ENCODE peak calls at places on chromosome 21, in nine cellular contexts. One of them, this sample, is unnamed.
A peak's percentile ranks its signal among the peaks of the same experiment; 100 is the strongest.

GRCh38 chr21:41381731-41382130 is 19.9 kb downstream of the MX2 start:
- DNase-seq in DND-41: no peak
- DNase-seq in AG10803: no peak
- DNase-seq in SK-N-SH: no peak
- DNase-seq in MCF 10A: no peak
- DNase-seq in stimulated activated CD8-positive, alpha-beta memory T cell treated with anti-CD3 and anti-CD28 coated beads, Interleukin-4, amount 100 ng/mL, for 4 hours: no peak
- DNase-seq in PC-3: no peak
- DNase-seq in NT2/D1: no peak
- DNase-seq in stimulated activated CD4-positive, alpha-beta T cell treated with anti-CD3 and anti-CD28 coated beads, Interleukin-4, amount 100 ng/mL, for 24 hours: no peak
- DNase-seq in this sample: no peak

GRCh38 chr21:34296878-34297277 is 66.9 kb upstream of the KCNE2 start:
- DNase-seq in PC-3: no peak
- DNase-seq in AG10803: no peak
- DNase-seq in stimulated activated CD8-positive, alpha-beta memory T cell treated with anti-CD3 and anti-CD28 coated beads, Interleukin-4, amount 100 ng/mL, for 4 hours: no peak
- DNase-seq in NT2/D1: no peak
- DNase-seq in SK-N-SH: no peak
- DNase-seq in MCF 10A: no peak
- DNase-seq in DND-41: no peak
- DNase-seq in stimulated activated CD4-positive, alpha-beta T cell treated with anti-CD3 and anti-CD28 coated beads, Interleukin-4, amount 100 ng/mL, for 24 hours: no peak
- DNase-seq in this sample: no peak

GRCh38 chr21:36964832-36965719 is 1.4 kb downstream of the HLCS start:
- DNase-seq in AG10803: no peak
- DNase-seq in PC-3: no peak
- DNase-seq in DND-41: peak; percentile 10
- DNase-seq in stimulated activated CD8-positive, alpha-beta memory T cell treated with anti-CD3 and anti-CD28 coated beads, Interleukin-4, amount 100 ng/mL, for 4 hours: no peak
- DNase-seq in stimulated activated CD4-positive, alpha-beta T cell treated with anti-CD3 and anti-CD28 coated beads, Interleukin-4, amount 100 ng/mL, for 24 hours: no peak
- DNase-seq in SK-N-SH: no peak
- DNase-seq in NT2/D1: no peak
- DNase-seq in MCF 10A: no peak
- DNase-seq in this sample: no peak

GRCh38 chr21:26169061-26169610 is 1.4 kb downstream of the APP start:
- DNase-seq in PC-3: peak; percentile 70
- DNase-seq in SK-N-SH: peak; percentile 71
- DNase-seq in NT2/D1: peak; percentile 68
- DNase-seq in AG10803: peak; percentile 72
- DNase-seq in stimulated activated CD4-positive, alpha-beta T cell treated with anti-CD3 and anti-CD28 coated beads, Interleukin-4, amount 100 ng/mL, for 24 hours: peak; percentile 36
- DNase-seq in DND-41: no peak
- DNase-seq in MCF 10A: peak; percentile 69
- DNase-seq in stimulated activated CD8-positive, alpha-beta memory T cell treated with anti-CD3 and anti-CD28 coated beads, Interleukin-4, amount 100 ng/mL, for 4 hours: no peak
- DNase-seq in this sample: peak; percentile 53

GRCh38 chr21:36825683-36826082 is 126.8 kb downstream of the SIM2 start:
- DNase-seq in NT2/D1: no peak
- DNase-seq in stimulated activated CD4-positive, alpha-beta T cell treated with anti-CD3 and anti-CD28 coated beads, Interleukin-4, amount 100 ng/mL, for 24 hours: no peak
- DNase-seq in stimulated activated CD8-positive, alpha-beta memory T cell treated with anti-CD3 and anti-CD28 coated beads, Interleukin-4, amount 100 ng/mL, for 4 hours: no peak
- DNase-seq in SK-N-SH: no peak
- DNase-seq in DND-41: no peak
- DNase-seq in PC-3: no peak
- DNase-seq in MCF 10A: no peak
- DNase-seq in AG10803: no peak
- DNase-seq in this sample: no peak

GRCh38 chr21:44520326-44521300 is 19.4 kb downstream of the KRTAP10-1 start:
- DNase-seq in SK-N-SH: no peak
- DNase-seq in stimulated activated CD4-positive, alpha-beta T cell treated with anti-CD3 and anti-CD28 coated beads, Interleukin-4, amount 100 ng/mL, for 24 hours: no peak
- DNase-seq in PC-3: no peak
- DNase-seq in AG10803: no peak
- DNase-seq in DND-41: no peak
- DNase-seq in MCF 10A: no peak
- DNase-seq in stimulated activated CD8-positive, alpha-beta memory T cell treated with anti-CD3 and anti-CD28 coated beads, Interleukin-4, amount 100 ng/mL, for 4 hours: no peak
- DNase-seq in NT2/D1: no peak
- DNase-seq in this sample: no peak

GRCh38 chr21:41894511-41894910 is 15.4 kb upstream of the PRDM15 start:
- DNase-seq in PC-3: no peak
- DNase-seq in DND-41: no peak
- DNase-seq in AG10803: no peak
- DNase-seq in stimulated activated CD4-positive, alpha-beta T cell treated with anti-CD3 and anti-CD28 coated beads, Interleukin-4, amount 100 ng/mL, for 24 hours: no peak
- DNase-seq in MCF 10A: no peak
- DNase-seq in SK-N-SH: no peak
- DNase-seq in NT2/D1: no peak
- DNase-seq in stimulated activated CD8-positive, alpha-beta memory T cell treated with anti-CD3 and anti-CD28 coated beads, Interleukin-4, amount 100 ng/mL, for 4 hours: no peak
- DNase-seq in this sample: no peak

GRCh38 chr21:43810505-43811261 is 21.3 kb downstream of the RRP1 start:
- DNase-seq in stimulated activated CD8-positive, alpha-beta memory T cell treated with anti-CD3 and anti-CD28 coated beads, Interleukin-4, amount 100 ng/mL, for 4 hours: peak; percentile 65
- DNase-seq in NT2/D1: peak; percentile 71
- DNase-seq in PC-3: peak; percentile 88
- DNase-seq in SK-N-SH: peak; percentile 96
- DNase-seq in MCF 10A: peak; percentile 72
- DNase-seq in stimulated activated CD4-positive, alpha-beta T cell treated with anti-CD3 and anti-CD28 coated beads, Interleukin-4, amount 100 ng/mL, for 24 hours: peak; percentile 92
- DNase-seq in AG10803: peak; percentile 59
- DNase-seq in DND-41: peak; percentile 81
- DNase-seq in this sample: peak; percentile 49

GRCh38 chr21:38888956-38889605 is 83.4 kb downstream of the ETS2 start:
- DNase-seq in stimulated activated CD8-positive, alpha-beta memory T cell treated with anti-CD3 and anti-CD28 coated beads, Interleukin-4, amount 100 ng/mL, for 4 hours: no peak
- DNase-seq in PC-3: no peak
- DNase-seq in MCF 10A: no peak
- DNase-seq in NT2/D1: no peak
- DNase-seq in DND-41: no peak
- DNase-seq in stimulated activated CD4-positive, alpha-beta T cell treated with anti-CD3 and anti-CD28 coated beads, Interleukin-4, amount 100 ng/mL, for 24 hours: no peak
- DNase-seq in AG10803: peak; percentile 29
- DNase-seq in SK-N-SH: no peak
- DNase-seq in this sample: no peak